ENCODE peak calls at places on chromosomes 7 and 10, in four cellular contexts. One of them, this sample, is unnamed.

GRCh38 chr10:24814568-24815313 is 91.1 kb upstream of the ARHGAP21 start:
- DNase-seq in PC-3: peak; percentile 88
- DNase-seq in fibroblast of the aortic adventitia: peak; percentile 38
- DNase-seq in AG10803: peak; percentile 50
- DNase-seq in this sample: peak; percentile 45

GRCh38 chr7:107622429-107622828 is 38.2 kb upstream of the SLC26A4 start:
- DNase-seq in fibroblast of the aortic adventitia: peak; percentile 45
- DNase-seq in PC-3: peak; percentile 62
- DNase-seq in AG10803: peak; percentile 88
- DNase-seq in this sample: peak; percentile 90

GRCh38 chr10:14244147-14244546 is 86.6 kb downstream of the FRMD4A start:
- DNase-seq in AG10803: no peak
- DNase-seq in fibroblast of the aortic adventitia: no peak
- DNase-seq in PC-3: no peak
- DNase-seq in this sample: no peak

GRCh38 chr7:116211006-116211912 is 920 bp downstream of the TES start:
- DNase-seq in fibroblast of the aortic adventitia: peak; percentile 93
- DNase-seq in AG10803: peak; percentile 91
- DNase-seq in PC-3: peak; percentile 95
- DNase-seq in this sample: peak; percentile 93

GRCh38 chr7:149379625-149380024 is 81.2 kb downstream of the ZNF777 start:
- DNase-seq in PC-3: no peak
- DNase-seq in fibroblast of the aortic adventitia: no peak
- DNase-seq in AG10803: no peak
- DNase-seq in this sample: no peak

GRCh38 chr10:32055478-32056135 is 618 bp downstream of the KIF5B start:
- DNase-seq in PC-3: peak; percentile 30
- DNase-seq in fibroblast of the aortic adventitia: peak; percentile 52
- DNase-seq in AG10803: peak; percentile 58
- DNase-seq in this sample: peak; percentile 49

GRCh38 chr7:137940656-137941518 is 61.0 kb downstream of the CREB3L2 start:
- DNase-seq in fibroblast of the aortic adventitia: peak; percentile 90
- DNase-seq in PC-3: no peak
- DNase-seq in AG10803: peak; percentile 49
- DNase-seq in this sample: peak; percentile 79

GRCh38 chr7:155921804-155922506 is 109.7 kb upstream of the SHH start:
- DNase-seq in fibroblast of the aortic adventitia: no peak
- DNase-seq in AG10803: no peak
- DNase-seq in PC-3: peak; percentile 88
- DNase-seq in this sample: no peak

GRCh38 chr7:153530441-153530840 is 521.8 kb upstream of the DPP6 start:
- DNase-seq in PC-3: no peak
- DNase-seq in fibroblast of the aortic adventitia: no peak
- DNase-seq in AG10803: no peak
- DNase-seq in this sample: no peak

GRCh38 chr7:33300742-33301141 is 171.4 kb downstream of the BBS9 start:
- DNase-seq in AG10803: no peak
- DNase-seq in PC-3: no peak
- DNase-seq in fibroblast of the aortic adventitia: no peak
- DNase-seq in this sample: no peak

GRCh38 chr10:104336829-104337526 is 1.3 kb downstream of the ITPRIP start:
- DNase-seq in fibroblast of the aortic adventitia: peak; percentile 87
- DNase-seq in AG10803: peak; percentile 93
- DNase-seq in PC-3: no peak
- DNase-seq in this sample: peak; percentile 51

GRCh38 chr10:80471715-80472233 is 17.7 kb downstream of the TSPAN14 start:
- DNase-seq in AG10803: no peak
- DNase-seq in PC-3: no peak
- DNase-seq in fibroblast of the aortic adventitia: no peak
- DNase-seq in this sample: no peak

GRCh38 chr7:8217200-8218068 is 44.5 kb downstream of the ICA1 start:
- DNase-seq in AG10803: peak; percentile 72
- DNase-seq in fibroblast of the aortic adventitia: peak; percentile 87
- DNase-seq in PC-3: peak; percentile 80
- DNase-seq in this sample: peak; percentile 76

GRCh38 chr10:27658788-27659187 is 86.8 kb downstream of the MKX start:
- DNase-seq in PC-3: peak; percentile 75
- DNase-seq in fibroblast of the aortic adventitia: peak; percentile 12
- DNase-seq in AG10803: peak; percentile 73
- DNase-seq in this sample: peak; percentile 70

GRCh38 chr7:157900011-157900410 is 563.2 kb downstream of the DNAJB6 start:
- DNase-seq in PC-3: no peak
- DNase-seq in AG10803: no peak
- DNase-seq in fibroblast of the aortic adventitia: no peak
- DNase-seq in this sample: no peak

GRCh38 chr7:21326916-21327315 is 101.0 kb upstream of the SP4 start:
- DNase-seq in fibroblast of the aortic adventitia: no peak
- DNase-seq in PC-3: no peak
- DNase-seq in AG10803: no peak
- DNase-seq in this sample: no peak

GRCh38 chr7:71237945-71238344 is 106.0 kb downstream of the GALNT17 start:
- DNase-seq in PC-3: no peak
- DNase-seq in fibroblast of the aortic adventitia: no peak
- DNase-seq in AG10803: no peak
- DNase-seq in this sample: no peak

GRCh38 chr7:50335795-50336754 is 31.6 kb downstream of the IKZF1 start:
- DNase-seq in fibroblast of the aortic adventitia: no peak
- DNase-seq in PC-3: no peak
- DNase-seq in AG10803: no peak
- DNase-seq in this sample: no peak

GRCh38 chr7:37732253-37732652 is 48.7 kb downstream of the GPR141 start:
- DNase-seq in AG10803: peak; percentile 34
- DNase-seq in PC-3: peak; percentile 10
- DNase-seq in fibroblast of the aortic adventitia: no peak
- DNase-seq in this sample: peak; percentile 46

GRCh38 chr10:129768437-129769355 is 195.4 kb downstream of the EBF3 start:
- DNase-seq in fibroblast of the aortic adventitia: no peak
- DNase-seq in PC-3: no peak
- DNase-seq in AG10803: no peak
- DNase-seq in this sample: no peak

GRCh38 chr10:113021268-113022028 is 71.4 kb downstream of the TCF7L2 start:
- DNase-seq in fibroblast of the aortic adventitia: peak; percentile 45
- DNase-seq in AG10803: peak; percentile 32
- DNase-seq in PC-3: no peak
- DNase-seq in this sample: no peak

GRCh38 chr7:102320601-102321350 is 34.1 kb downstream of the SH2B2 start:
- DNase-seq in PC-3: no peak
- DNase-seq in AG10803: no peak
- DNase-seq in fibroblast of the aortic adventitia: no peak
- DNase-seq in this sample: no peak

GRCh38 chr10:72058347-72058898 is 29.9 kb downstream of the SPOCK2 start:
- DNase-seq in AG10803: no peak
- DNase-seq in fibroblast of the aortic adventitia: no peak
- DNase-seq in PC-3: no peak
- DNase-seq in this sample: no peak

GRCh38 chr10:72061930-72062329 is 26.4 kb downstream of the SPOCK2 start:
- DNase-seq in AG10803: no peak
- DNase-seq in fibroblast of the aortic adventitia: no peak
- DNase-seq in PC-3: no peak
- DNase-seq in this sample: no peak

GRCh38 chr10:72058989-72059842 is 29.1 kb downstream of the SPOCK2 start:
- DNase-seq in AG10803: no peak
- DNase-seq in fibroblast of the aortic adventitia: peak; percentile 30
- DNase-seq in PC-3: no peak
- DNase-seq in this sample: peak; percentile 18

GRCh38 chr10:72061491-72061890 is 26.9 kb downstream of the SPOCK2 start:
- DNase-seq in PC-3: no peak
- DNase-seq in fibroblast of the aortic adventitia: no peak
- DNase-seq in AG10803: no peak
- DNase-seq in this sample: no peak

GRCh38 chr10:72059843-72060822 is 28.2 kb downstream of the SPOCK2 start:
- DNase-seq in fibroblast of the aortic adventitia: no peak
- DNase-seq in AG10803: no peak
- DNase-seq in PC-3: no peak
- DNase-seq in this sample: no peak
- H3K4me3 ChIP-seq in fibroblast of the aortic adventitia: no peak overlapping the region
- H3K4me3 ChIP-seq in AG10803: no peak overlapping the region
- H3K4me3 ChIP-seq in PC-3: no peak overlapping the region
- H3K4me3 ChIP-seq in this sample: no peak overlapping the region

DNA sequence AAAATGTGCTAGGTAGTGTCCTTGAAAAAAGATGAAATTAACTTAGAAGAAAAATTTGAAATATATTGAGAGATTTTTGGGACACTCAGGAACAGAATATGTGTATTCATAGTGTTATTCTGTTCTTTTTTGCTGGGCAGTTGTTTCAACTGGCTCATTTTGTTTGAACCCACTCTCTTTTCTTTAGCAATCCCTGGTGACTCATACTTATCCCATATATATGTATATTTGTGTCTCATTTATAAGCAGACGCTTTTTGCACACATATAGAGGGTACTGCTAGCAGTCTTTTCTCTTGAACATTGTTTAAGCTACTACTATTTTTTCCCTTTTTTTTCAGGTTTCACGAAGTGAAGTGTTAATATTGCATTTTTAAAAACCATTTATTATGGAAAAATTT is 1.9 kb downstream of the EXOC6 start:
- DNase-seq in fibroblast of the aortic adventitia: no peak
- DNase-seq in PC-3: peak; percentile 23
- DNase-seq in AG10803: no peak
- DNase-seq in this sample: no peak
- H3K4me3 ChIP-seq in fibroblast of the aortic adventitia: no peak overlapping the region
- H3K4me3 ChIP-seq in PC-3: peak overlapping the region; percentile 93
- H3K4me3 ChIP-seq in AG10803: no peak overlapping the region
- H3K4me3 ChIP-seq in this sample: no peak overlapping the region

DNA sequence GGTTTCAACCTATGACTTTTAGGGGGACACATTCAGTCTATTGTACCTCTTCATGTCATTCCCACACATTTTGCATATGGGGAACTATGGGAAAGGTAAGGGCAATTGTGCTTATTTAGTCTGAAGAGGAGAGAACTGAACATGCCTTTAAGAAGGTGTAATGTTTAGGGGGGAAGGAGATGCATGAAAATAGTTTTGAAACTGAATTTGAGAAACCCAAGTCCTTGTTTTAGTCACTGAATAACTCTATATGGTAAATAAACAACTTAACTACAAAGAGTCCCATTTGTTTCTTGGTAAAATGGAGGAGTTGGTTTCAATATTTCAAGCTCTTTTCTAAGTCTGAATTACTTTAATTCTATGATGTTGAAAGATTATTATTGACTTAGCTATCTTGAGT is 166.1 kb downstream of the DNAJB9 start:
- DNase-seq in fibroblast of the aortic adventitia: no peak
- DNase-seq in PC-3: no peak
- DNase-seq in AG10803: no peak
- DNase-seq in this sample: no peak
- H3K4me3 ChIP-seq in fibroblast of the aortic adventitia: no peak overlapping the region
- H3K4me3 ChIP-seq in PC-3: no peak overlapping the region
- H3K4me3 ChIP-seq in AG10803: no peak overlapping the region
- H3K4me3 ChIP-seq in this sample: no peak overlapping the region

GRCh38 chr7:132134814-132135445 is 441.3 kb downstream of the PLXNA4 start:
- DNase-seq in fibroblast of the aortic adventitia: no peak
- DNase-seq in AG10803: no peak
- DNase-seq in PC-3: peak; percentile 63
- DNase-seq in this sample: no peak
- H3K4me3 ChIP-seq in fibroblast of the aortic adventitia: no peak overlapping the region
- H3K4me3 ChIP-seq in AG10803: no peak overlapping the region
- H3K4me3 ChIP-seq in PC-3: no peak overlapping the region
- H3K4me3 ChIP-seq in this sample: no peak overlapping the region

GRCh38 chr10:123997013-123997412 is 96.4 kb downstream of the CHST15 start:
- DNase-seq in fibroblast of the aortic adventitia: no peak
- DNase-seq in AG10803: no peak
- DNase-seq in PC-3: no peak
- DNase-seq in this sample: no peak
- H3K4me3 ChIP-seq in fibroblast of the aortic adventitia: no peak overlapping the region
- H3K4me3 ChIP-seq in AG10803: no peak overlapping the region
- H3K4me3 ChIP-seq in PC-3: no peak overlapping the region
- H3K4me3 ChIP-seq in this sample: no peak overlapping the region

GRCh38 chr7:73770860-73771665 is 993 bp upstream of the CLDN3 start:
- DNase-seq in fibroblast of the aortic adventitia: no peak
- DNase-seq in AG10803: no peak
- DNase-seq in PC-3: no peak
- DNase-seq in this sample: no peak
- H3K4me3 ChIP-seq in fibroblast of the aortic adventitia: no peak overlapping the region
- H3K4me3 ChIP-seq in AG10803: no peak overlapping the region
- H3K4me3 ChIP-seq in PC-3: peak overlapping the region; percentile 69
- H3K4me3 ChIP-seq in this sample: no peak overlapping the region

GRCh38 chr7:128352138-128352537 is 8.4 kb upstream of the RBM28 start:
- DNase-seq in PC-3: no peak
- DNase-seq in AG10803: peak; percentile 14
- DNase-seq in fibroblast of the aortic adventitia: no peak
- DNase-seq in this sample: peak; percentile 19

GRCh38 chr7:128351296-128352123 is 7.8 kb upstream of the RBM28 start:
- DNase-seq in PC-3: no peak
- DNase-seq in AG10803: no peak
- DNase-seq in fibroblast of the aortic adventitia: no peak
- DNase-seq in this sample: no peak

GRCh38 chr7:128349121-128349825 is 5.6 kb upstream of the RBM28 start:
- DNase-seq in fibroblast of the aortic adventitia: no peak
- DNase-seq in AG10803: no peak
- DNase-seq in PC-3: no peak
- DNase-seq in this sample: no peak

GRCh38 chr7:128352636-128353035 is 8.9 kb downstream of the PRRT4 start:
- DNase-seq in fibroblast of the aortic adventitia: no peak
- DNase-seq in AG10803: no peak
- DNase-seq in PC-3: no peak
- DNase-seq in this sample: no peak

GRCh38 chr7:128350708-128351295 is 7.1 kb upstream of the RBM28 start:
- DNase-seq in fibroblast of the aortic adventitia: no peak
- DNase-seq in PC-3: no peak
- DNase-seq in AG10803: no peak
- DNase-seq in this sample: no peak
- H3K4me3 ChIP-seq in fibroblast of the aortic adventitia: no peak overlapping the region
- H3K4me3 ChIP-seq in PC-3: no peak overlapping the region
- H3K4me3 ChIP-seq in AG10803: no peak overlapping the region
- H3K4me3 ChIP-seq in this sample: no peak overlapping the region

GRCh38 chr7:80014507-80014906 is 120.1 kb upstream of the GNAI1 start:
- DNase-seq in PC-3: peak; percentile 76
- DNase-seq in AG10803: peak; percentile 28
- DNase-seq in fibroblast of the aortic adventitia: peak; percentile 54
- DNase-seq in this sample: peak; percentile 84
- H3K4me3 ChIP-seq in PC-3: peak overlapping the region; percentile 14
- H3K4me3 ChIP-seq in AG10803: no peak overlapping the region
- H3K4me3 ChIP-seq in fibroblast of the aortic adventitia: no peak overlapping the region
- H3K4me3 ChIP-seq in this sample: no peak overlapping the region

DNA sequence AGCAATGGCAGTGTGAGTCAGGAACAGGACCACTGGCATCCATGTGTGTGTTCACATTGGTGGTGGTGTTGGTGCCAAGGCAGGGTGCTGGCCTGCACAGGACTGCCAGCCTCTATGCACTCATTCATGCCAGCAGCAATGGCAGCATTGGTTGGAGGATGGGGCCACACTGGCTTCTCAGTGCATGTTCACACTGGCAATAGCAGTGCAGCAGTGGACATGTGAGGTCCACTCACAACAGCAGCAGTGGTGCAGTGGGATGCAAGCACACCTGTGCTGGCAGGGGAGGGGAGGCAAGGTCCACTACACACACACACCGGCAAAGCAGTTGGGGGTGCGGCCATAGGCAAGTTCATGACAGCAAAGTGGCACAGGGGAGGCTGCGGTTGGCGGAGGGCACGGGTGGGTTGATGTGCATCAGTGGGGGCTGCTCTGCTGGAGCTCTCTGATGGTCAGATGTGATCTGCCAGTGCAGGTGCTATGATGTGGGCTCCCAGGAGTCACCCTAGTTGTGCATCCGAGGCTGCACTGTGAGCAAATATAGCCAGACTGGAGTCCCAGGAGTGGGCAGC is 57.8 kb upstream of the TNKS2 start:
- DNase-seq in AG10803: no peak
- DNase-seq in PC-3: no peak
- DNase-seq in fibroblast of the aortic adventitia: no peak
- DNase-seq in this sample: no peak
- H3K4me3 ChIP-seq in AG10803: no peak overlapping the region
- H3K4me3 ChIP-seq in PC-3: no peak overlapping the region
- H3K4me3 ChIP-seq in fibroblast of the aortic adventitia: no peak overlapping the region
- H3K4me3 ChIP-seq in this sample: no peak overlapping the region